ENCODE peak calls at places on chromosome 3, in ten cellular contexts. W is stimulated activated CD8-positive, alpha-beta memory T cell treated with anti-CD3 and anti-CD28 coated beads, Interleukin-4, amount 100 ng/mL, for 48 hours; N is anterior cingulate cortex; Y is activated T-cell treated with anti-CD3 and anti-CD28 coated beads for 24 hours; V is NCI-H2081; H is iris pigment epithelial cell; C is foreskin keratinocyte; U is GOT3; X is Daoy; Q is amygdala. O is an unnamed sample.
A peak's percentile ranks its signal among the peaks of the same experiment; 100 is the strongest.

GRCh38 chr3:42066516-42067181 is 24.5 kb upstream of the TRAK1 start:
- DNase-seq in W (no peak), V (peak; percentile 14), Y (no peak), C (no peak), Q (no peak), H (peak; percentile 80), N (no peak), X (peak; percentile 36), U (no peak), O (no peak)

GRCh38 chr3:11574981-11575669 is 68.6 kb downstream of the VGLL4 start:
- DNase-seq in C (no peak), N (no peak), U (no peak), Y (no peak), V (no peak), X (no peak), H (no peak), W (no peak), Q (no peak), O (no peak)

GRCh38 chr3:47250309-47251060 is 32.1 kb downstream of the KIF9 start:
- DNase-seq in X (peak; percentile 6), Y (no peak), W (no peak), H (peak; percentile 9), U (no peak), N (no peak), V (no peak), Q (no peak), C (no peak), O (no peak)

GRCh38 chr3:134251731-134252391 is 1.2 kb upstream of the RYK start:
- DNase-seq in X (no peak), U (no peak), Y (no peak), H (no peak), V (no peak), C (no peak), W (no peak), N (no peak), Q (no peak), O (no peak)

GRCh38 chr3:150564243-150564642 is 17.7 kb downstream of the EIF2A start:
- DNase-seq in H (no peak), V (no peak), N (no peak), C (no peak), X (no peak), U (no peak), W (no peak), Y (no peak), Q (no peak), O (no peak)

GRCh38 chr3:134597390-134597975 is 53.3 kb downstream of the KY start:
- DNase-seq in U (no peak), W (no peak), N (no peak), H (peak; percentile 22), X (peak; percentile 49), C (peak; percentile 97), Y (no peak), Q (no peak), V (no peak), O (no peak)

GRCh38 chr3:17070560-17070959 is 185.8 kb downstream of the PLCL2 start:
- DNase-seq in X (peak; percentile 34), C (no peak), U (no peak), Y (no peak), N (no peak), V (peak; percentile 89), H (peak; percentile 62), W (no peak), Q (no peak), O (no peak)

GRCh38 chr3:72318504-72319201 is 529.6 kb downstream of the SHQ1 start:
- DNase-seq in W (no peak), H (no peak), Y (no peak), N (no peak), C (no peak), U (no peak), V (peak; percentile 75), X (peak; percentile 54), Q (no peak), O (no peak)

GRCh38 chr3:185342458-185343169 is 20.3 kb upstream of the MAP3K13 start:
- DNase-seq in C (peak; percentile 49), N (no peak), H (no peak), Y (no peak), Q (no peak), W (no peak), X (no peak), U (no peak), V (no peak), O (no peak)

GRCh38 chr3:190165253-190165652 is 44.6 kb upstream of the P3H2 start:
- DNase-seq in Q (no peak), Y (no peak), H (no peak), X (no peak), N (no peak), W (no peak), U (no peak), C (no peak), V (peak; percentile 27), O (no peak)